ENCODE peak calls at places on chromosomes 11 and 22, in six cellular contexts. H is H1, F is esophagus muscularis mucosa, V is suprapubic skin, L is HCT116, W is K562. Y is an unnamed sample.
A peak's percentile ranks its signal among the peaks of the same experiment; 100 is the strongest.

GRCh38 chr11:95453616-95454118 is 222.7 kb upstream of the SESN3 start:
- DNase-seq in H (no peak), F (peak; percentile 72), V (peak; percentile 81), L (peak; percentile 6), W (peak; percentile 65), Y (no peak)

GRCh38 chr11:70912226-70912840 is 340.0 kb downstream of the SHANK2 start:
- DNase-seq in H (no peak), F (no peak), V (no peak), L (no peak), W (no peak), Y (peak; percentile 21)

GRCh38 chr22:30876925-30877553 is 91.5 kb downstream of the MORC2 start:
- DNase-seq in H (no peak), F (no peak), V (peak; percentile 41), L (no peak), W (no peak), Y (no peak)

GRCh38 chr22:26172389-26172990 is 3.2 kb downstream of the SEZ6L start:
- DNase-seq in H (peak; percentile 72), F (no peak), V (peak; percentile 49), L (peak; percentile 24), W (peak; percentile 39), Y (no peak)

GRCh38 chr22:27220349-27220748 is 563.0 kb downstream of the MIAT start:
- DNase-seq in H (no peak), F (no peak), V (no peak), L (no peak), W (no peak), Y (no peak)

GRCh38 chr11:63670738-63671321 is 346 bp downstream of the ATL3 start:
- DNase-seq in H (peak; percentile 66), F (no peak), V (no peak), L (no peak), W (peak; percentile 57), Y (peak; percentile 90)

GRCh38 chr11:87300640-87301381 is 263.1 kb downstream of the TMEM135 start:
- DNase-seq in H (no peak), F (no peak), V (no peak), L (no peak), W (peak; percentile 13), Y (no peak)

GRCh38 chr11:64776875-64777274 is 1.5 kb downstream of the SF1 start:
- DNase-seq in H (no peak), F (no peak), V (no peak), L (no peak), W (no peak), Y (peak; percentile 42)

GRCh38 chr11:42407379-42407778 is 904.4 kb upstream of the API5 start:
- DNase-seq in H (peak; percentile 89), F (no peak), V (no peak), L (no peak), W (no peak), Y (no peak)

GRCh38 chr22:27501191-27501936 is 300.2 kb downstream of the MN1 start:
- DNase-seq in H (no peak), F (no peak), V (no peak), L (no peak), W (no peak), Y (no peak)

GRCh38 chr11:48109046-48109666 is 107.5 kb upstream of the OR4B1 start:
- DNase-seq in H (peak; percentile 13), F (peak; percentile 24), V (no peak), L (peak; percentile 37), W (peak; percentile 50), Y (no peak)

GRCh38 chr11:61778357-61778886 is 14.0 kb downstream of the TMEM258 start:
- DNase-seq in H (no peak), F (no peak), V (no peak), L (no peak), W (no peak), Y (no peak)
- H3K36me3 ChIP-seq in H (no peaks in the 10 kb centered on the region), F (peaks cover 16% of the 10 kb centered on the region), V (peaks cover 4% of the 10 kb centered on the region), L (peaks cover 7% of the 10 kb centered on the region), W (peaks cover 30% of the 10 kb centered on the region), Y (peaks cover 5% of the 10 kb centered on the region)

DNA sequence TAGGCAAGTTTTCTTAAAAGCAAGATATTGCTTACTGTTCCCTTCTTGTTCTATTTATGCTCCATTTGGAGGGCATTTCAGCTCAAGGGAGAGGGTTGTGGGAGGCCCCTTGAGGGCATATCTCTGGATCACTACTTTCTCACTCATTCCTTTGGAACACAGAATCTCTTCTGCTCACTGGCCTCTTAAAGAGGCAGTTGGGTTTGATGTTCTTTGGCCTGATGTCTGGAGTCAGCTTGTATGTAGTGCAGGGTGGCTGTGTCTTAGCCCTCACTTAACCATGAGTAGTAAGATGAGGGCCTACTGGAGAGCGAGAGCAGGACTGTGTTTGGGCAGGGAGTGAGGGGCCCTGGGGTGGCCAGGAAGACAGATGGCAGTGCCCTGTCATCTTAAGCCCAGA is 3.6 kb downstream of the INCENP start:
- DNase-seq in H (no peak), F (no peak), V (no peak), L (no peak), W (no peak), Y (no peak)
- H3K4me1 ChIP-seq in H (peaks cover 7% of the 10 kb centered on the region), F (peaks cover 11% of the 10 kb centered on the region), V (peaks cover 23% of the 10 kb centered on the region), L (peaks cover 9% of the 10 kb centered on the region), W (peaks cover 17% of the 10 kb centered on the region), Y (peaks cover 28% of the 10 kb centered on the region)

DNA sequence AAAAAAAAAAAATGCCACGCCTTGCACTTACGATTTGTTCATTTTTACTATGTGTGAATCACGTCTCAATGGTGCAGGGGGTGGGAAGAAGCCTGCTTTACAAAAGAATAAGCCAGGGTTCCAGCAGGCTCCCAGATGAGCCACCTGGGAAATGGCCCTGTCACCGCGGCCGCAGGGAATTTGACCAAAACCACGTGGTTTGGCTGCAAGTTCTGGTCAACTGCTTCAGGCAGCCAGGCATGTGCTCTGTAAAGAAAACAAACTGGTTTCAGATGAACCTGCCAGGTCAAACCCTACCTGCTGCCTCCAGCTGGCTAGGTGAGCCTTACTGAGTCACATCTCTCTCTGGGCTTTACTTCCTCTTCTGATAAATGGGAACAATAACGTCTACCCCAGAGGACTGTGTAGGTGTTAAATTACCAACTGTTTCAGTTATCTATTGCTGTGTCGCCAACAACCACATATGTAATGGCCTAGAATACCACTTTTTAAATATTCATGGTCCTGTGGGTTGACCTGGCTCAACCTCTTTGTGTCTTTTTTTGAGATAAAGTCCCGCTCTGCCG is 30.5 kb upstream of the GCAT start:
- DNase-seq in H (no peak), F (no peak), V (peak; percentile 88), L (peak; percentile 84), W (peak; percentile 28), Y (no peak)
- TF ChIP-seq POLR2AphosphoS5 in H (no peak), F (peak; percentile 34), V (no peak), L (peak; percentile 88), W (no peak), Y (peak; percentile 7)

GRCh38 chr11:3026803-3027202 is 30.4 kb downstream of the CARS1 start:
- DNase-seq in H (no peak), F (no peak), V (no peak), L (no peak), W (no peak), Y (no peak)
- H3K36me3 ChIP-seq in H (peaks cover 41% of the 10 kb centered on the region), F (peaks cover 79% of the 10 kb centered on the region), V (peaks cover 51% of the 10 kb centered on the region), L (peaks cover 21% of the 10 kb centered on the region), W (peaks cover 63% of the 10 kb centered on the region), Y (peaks cover 46% of the 10 kb centered on the region)

DNA sequence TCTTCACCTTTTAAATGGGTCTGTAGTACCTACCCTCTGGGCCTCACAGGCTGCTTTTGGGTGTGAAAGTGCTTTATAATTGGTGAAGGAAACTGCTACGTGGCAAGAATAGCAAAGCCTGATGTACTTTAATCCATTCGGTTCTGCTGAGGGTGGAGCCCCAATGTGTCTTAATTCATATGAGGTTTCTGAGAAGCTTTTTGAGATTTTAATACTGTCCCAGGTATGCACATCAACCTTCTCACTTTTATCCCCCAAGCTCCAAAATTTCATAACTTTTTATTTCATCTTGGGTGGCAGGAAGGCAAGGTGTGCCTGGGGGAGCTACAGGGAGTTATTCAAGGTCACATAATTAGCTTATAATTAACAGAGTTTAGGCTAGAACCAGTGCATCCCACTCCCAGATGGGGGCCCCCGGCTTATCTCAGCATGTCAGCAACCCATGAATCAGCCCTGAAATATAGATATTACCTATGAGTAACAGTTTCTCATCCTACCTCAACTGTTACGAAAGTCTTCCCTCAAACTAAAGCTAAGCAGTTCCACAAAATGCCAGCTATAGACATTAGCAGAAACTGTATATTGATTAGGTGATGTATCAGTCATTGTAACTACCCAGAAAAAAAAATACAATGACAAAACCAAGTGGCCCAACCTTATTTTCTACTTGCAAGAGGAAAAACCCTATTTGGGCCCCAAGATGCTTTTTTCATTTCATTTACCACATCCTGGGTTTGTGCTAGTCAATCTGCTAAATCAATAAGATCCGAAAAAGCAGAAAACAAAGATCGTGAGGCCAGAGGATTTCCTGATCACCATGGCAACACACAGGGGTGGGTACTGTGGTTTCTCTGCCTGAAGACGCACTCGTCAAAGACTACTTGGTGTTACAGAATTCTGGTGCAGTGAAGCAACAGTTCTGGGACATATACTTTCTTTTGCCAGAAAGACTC is 26.7 kb downstream of the CD44 start:
- DNase-seq in H (no peak), F (no peak), V (no peak), L (no peak), W (no peak), Y (peak; percentile 84)
- H3K4me1 ChIP-seq in H (peaks cover 9% of the 10 kb centered on the region), F (peaks cover 50% of the 10 kb centered on the region), V (peaks cover 100% of the 10 kb centered on the region), L (peaks cover 94% of the 10 kb centered on the region), W (no peaks in the 10 kb centered on the region), Y (peaks cover 100% of the 10 kb centered on the region)

DNA sequence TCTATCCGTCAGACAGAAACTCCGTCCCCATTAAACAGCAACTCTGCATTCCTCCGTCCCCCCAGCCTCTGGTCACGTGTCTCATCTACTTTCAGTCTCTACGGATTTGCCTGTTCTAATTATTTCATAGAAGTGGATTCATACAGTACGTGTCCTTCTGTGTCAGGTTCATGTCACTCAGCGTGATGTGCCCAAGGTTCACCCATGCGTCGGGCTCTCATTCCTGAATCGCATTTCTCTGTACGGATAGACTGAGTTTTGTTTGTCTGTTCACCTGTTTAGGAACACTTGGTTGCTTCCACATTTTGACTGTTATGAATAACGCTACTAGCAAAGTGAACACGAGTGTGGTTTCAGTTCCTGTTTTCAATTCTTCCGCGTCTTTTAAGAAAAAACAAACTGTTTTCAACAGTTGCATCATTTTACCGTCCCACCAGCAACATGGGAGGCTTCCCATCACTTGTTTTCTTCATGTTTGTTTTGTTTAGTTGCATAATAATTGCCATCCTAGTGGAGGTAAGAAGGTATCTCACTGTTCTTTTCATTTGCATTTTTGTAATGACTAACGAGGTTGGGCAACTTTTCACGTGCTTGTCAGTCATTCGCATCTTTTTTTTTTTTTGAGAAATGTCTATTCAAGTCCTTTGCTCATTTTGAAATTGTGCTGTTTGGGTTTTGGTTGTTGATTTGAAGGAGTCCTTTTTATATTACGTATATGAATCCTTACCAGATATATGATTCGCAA is 8.9 kb upstream of the NLRP6 start:
- DNase-seq in H (no peak), F (no peak), V (peak; percentile 81), L (no peak), W (no peak), Y (peak; percentile 82)
- TF ChIP-seq POLR2AphosphoS5 in H (no peak), F (no peak), V (no peak), L (no peak), W (no peak), Y (no peak)

DNA sequence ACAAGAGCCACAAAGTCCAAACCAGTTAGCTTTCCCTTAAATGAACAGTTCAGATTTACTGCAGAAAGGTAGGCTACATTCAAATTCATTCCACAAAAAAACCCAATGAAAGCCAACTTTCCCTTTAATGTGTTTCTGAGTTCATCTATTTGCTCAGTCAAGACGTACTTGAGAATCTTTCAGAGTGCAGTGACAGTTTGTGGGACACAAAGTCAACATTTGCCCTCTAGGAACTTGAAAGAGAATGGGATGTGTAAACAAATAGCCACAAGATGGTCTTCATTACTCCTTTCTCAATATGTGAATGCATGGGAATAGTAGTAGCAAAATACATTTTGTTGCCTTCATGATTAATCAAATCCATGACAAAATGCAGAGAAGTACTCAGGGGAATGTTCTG is 15.8 kb downstream of the RTCB start:
- DNase-seq in H (no peak), F (no peak), V (no peak), L (no peak), W (no peak), Y (no peak)
- H3K36me3 ChIP-seq in H (peaks cover 82% of the 10 kb centered on the region), F (peaks cover 100% of the 10 kb centered on the region), V (peaks cover 99% of the 10 kb centered on the region), L (peaks cover 81% of the 10 kb centered on the region), W (peaks cover 90% of the 10 kb centered on the region), Y (peaks cover 100% of the 10 kb centered on the region)

Y was measured in spleen.